ENCODE peak calls at places on chromosomes 3 and 15, in four cellular contexts. One of them, this sample, is unnamed.
A peak's percentile ranks its signal among the peaks of the same experiment; 100 is the strongest.

GRCh38 chr15:38652998-38653397 is 88.4 kb upstream of the RASGRP1 start:
- DNase-seq in heart left ventricle: no peak
- DNase-seq in HCT116: no peak
- DNase-seq in IMR-90: no peak
- DNase-seq in this sample: no peak

GRCh38 chr3:179671709-179672337 is 19.0 kb downstream of the USP13 start:
- DNase-seq in heart left ventricle: peak; percentile 16
- DNase-seq in HCT116: no peak
- DNase-seq in IMR-90: peak; percentile 58
- DNase-seq in this sample: no peak

GRCh38 chr15:70415330-70415884 is 317.7 kb upstream of the TLE3 start:
- DNase-seq in IMR-90: no peak
- DNase-seq in HCT116: no peak
- DNase-seq in heart left ventricle: no peak
- DNase-seq in this sample: no peak

GRCh38 chr3:9028134-9028533 is 64.9 kb upstream of the RAD18 start:
- DNase-seq in HCT116: no peak
- DNase-seq in IMR-90: peak; percentile 35
- DNase-seq in heart left ventricle: peak; percentile 90
- DNase-seq in this sample: peak; percentile 95

GRCh38 chr15:57472861-57473260 is 96.6 kb downstream of the CGNL1 start:
- DNase-seq in heart left ventricle: no peak
- DNase-seq in HCT116: no peak
- DNase-seq in IMR-90: peak; percentile 21
- DNase-seq in this sample: no peak

GRCh38 chr15:80160570-80161156 is 7.9 kb downstream of the FAH start:
- DNase-seq in heart left ventricle: peak; percentile 50
- DNase-seq in IMR-90: peak; percentile 96
- DNase-seq in HCT116: no peak
- DNase-seq in this sample: no peak

GRCh38 chr3:10515884-10516495 is 10.6 kb upstream of the ATP2B2 start:
- DNase-seq in IMR-90: no peak
- DNase-seq in HCT116: no peak
- DNase-seq in heart left ventricle: no peak
- DNase-seq in this sample: peak; percentile 26

GRCh38 chr3:4994144-4994730 is 15.0 kb downstream of the BHLHE40 start:
- DNase-seq in HCT116: peak; percentile 56
- DNase-seq in IMR-90: peak; percentile 81
- DNase-seq in heart left ventricle: no peak
- DNase-seq in this sample: no peak

GRCh38 chr3:28544831-28545230 is 196.2 kb upstream of the AZI2 start:
- DNase-seq in HCT116: no peak
- DNase-seq in heart left ventricle: no peak
- DNase-seq in IMR-90: no peak
- DNase-seq in this sample: no peak

GRCh38 chr15:41876007-41876406 is 17.8 kb downstream of the SPTBN5 start:
- DNase-seq in HCT116: no peak
- DNase-seq in heart left ventricle: no peak
- DNase-seq in IMR-90: no peak
- DNase-seq in this sample: no peak

GRCh38 chr15:68262514-68263356 is 14.8 kb upstream of the FEM1B start:
- DNase-seq in IMR-90: no peak
- DNase-seq in HCT116: no peak
- DNase-seq in heart left ventricle: no peak
- DNase-seq in this sample: no peak

GRCh38 chr15:68258684-68259083 is 18.9 kb upstream of the FEM1B start:
- DNase-seq in IMR-90: no peak
- DNase-seq in heart left ventricle: no peak
- DNase-seq in HCT116: no peak
- DNase-seq in this sample: no peak

GRCh38 chr15:68261980-68262379 is 15.6 kb upstream of the FEM1B start:
- DNase-seq in IMR-90: no peak
- DNase-seq in HCT116: no peak
- DNase-seq in heart left ventricle: no peak
- DNase-seq in this sample: no peak

GRCh38 chr15:68261241-68261640 is 16.3 kb upstream of the FEM1B start:
- DNase-seq in IMR-90: no peak
- DNase-seq in heart left ventricle: no peak
- DNase-seq in HCT116: no peak
- DNase-seq in this sample: no peak

DNA sequence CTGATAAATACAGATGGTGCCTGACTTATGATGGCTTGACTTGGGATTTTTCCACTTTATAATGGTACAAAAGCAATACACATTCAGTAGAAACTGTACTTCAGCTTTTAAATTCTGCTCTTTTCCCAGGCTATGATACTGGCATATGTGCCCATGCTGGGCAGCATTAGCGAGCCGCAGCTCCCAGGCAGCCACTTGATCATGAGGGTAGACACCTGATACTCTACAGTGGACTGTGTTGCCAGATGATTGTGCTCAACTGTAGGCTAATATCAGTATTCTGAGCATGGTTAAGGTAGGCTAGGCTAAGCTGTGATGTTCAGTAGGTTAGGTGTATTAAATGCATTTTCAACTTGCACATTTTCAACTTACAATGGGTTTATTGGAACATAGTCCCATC is 17.7 kb upstream of the FEM1B start:
- DNase-seq in heart left ventricle: no peak
- DNase-seq in HCT116: no peak
- DNase-seq in IMR-90: no peak
- DNase-seq in this sample: no peak
- H3K4me1 ChIP-seq in heart left ventricle: peaks cover 11% of the 10 kb centered on the region
- H3K4me1 ChIP-seq in HCT116: no peaks in the 10 kb centered on the region
- H3K4me1 ChIP-seq in IMR-90: no peaks in the 10 kb centered on the region
- H3K4me1 ChIP-seq in this sample: no peaks in the 10 kb centered on the region

GRCh38 chr15:67161412-67161811 is 93.0 kb downstream of the AAGAB start:
- DNase-seq in IMR-90: no peak
- DNase-seq in heart left ventricle: no peak
- DNase-seq in HCT116: no peak
- DNase-seq in this sample: no peak
- H3K4me3 ChIP-seq in IMR-90: no peak overlapping the region
- H3K4me3 ChIP-seq in heart left ventricle: no peak overlapping the region
- H3K4me3 ChIP-seq in HCT116: no peak overlapping the region
- H3K4me3 ChIP-seq in this sample: no peak overlapping the region

GRCh38 chr15:43007551-43007950 is 87.0 kb upstream of the TTBK2 start:
- DNase-seq in heart left ventricle: no peak
- DNase-seq in HCT116: no peak
- DNase-seq in IMR-90: no peak
- DNase-seq in this sample: no peak
- H3K9me3 ChIP-seq in heart left ventricle: no peaks in the 10 kb centered on the region
- H3K9me3 ChIP-seq in HCT116: no peaks in the 10 kb centered on the region
- H3K9me3 ChIP-seq in IMR-90: no peaks in the 10 kb centered on the region
- H3K9me3 ChIP-seq in this sample: no peaks in the 10 kb centered on the region

DNA sequence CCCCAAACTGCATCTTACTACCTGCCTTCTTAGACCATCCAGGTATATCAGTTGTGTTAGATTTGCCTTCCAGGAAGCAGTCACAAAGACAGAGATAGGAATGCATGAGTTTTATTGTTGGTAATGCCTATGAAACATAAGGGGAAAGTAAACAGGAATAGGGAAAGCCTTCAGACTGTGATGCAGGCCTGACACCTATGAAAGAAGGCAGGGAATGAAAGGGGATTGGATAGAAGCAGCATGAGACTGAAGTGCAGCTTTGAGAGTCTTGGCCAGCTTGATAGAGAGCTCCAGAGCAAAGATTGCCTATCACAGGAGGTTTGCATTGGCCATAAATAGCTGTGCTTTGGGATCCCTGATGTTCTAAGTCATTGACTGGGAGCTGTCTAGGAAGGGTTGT is 15.9 kb upstream of the HHLA2 start:
- DNase-seq in IMR-90: no peak
- DNase-seq in heart left ventricle: no peak
- DNase-seq in HCT116: no peak
- DNase-seq in this sample: no peak
- H3K4me1 ChIP-seq in IMR-90: no peaks in the 10 kb centered on the region
- H3K4me1 ChIP-seq in heart left ventricle: no peaks in the 10 kb centered on the region
- H3K4me1 ChIP-seq in HCT116: no peaks in the 10 kb centered on the region
- H3K4me1 ChIP-seq in this sample: no peaks in the 10 kb centered on the region

GRCh38 chr3:180947761-180948390 is 35.4 kb downstream of the FXR1 start:
- DNase-seq in heart left ventricle: no peak
- DNase-seq in HCT116: no peak
- DNase-seq in IMR-90: no peak
- DNase-seq in this sample: no peak
- H3K4me3 ChIP-seq in heart left ventricle: no peak overlapping the region
- H3K4me3 ChIP-seq in HCT116: no peak overlapping the region
- H3K4me3 ChIP-seq in IMR-90: no peak overlapping the region
- H3K4me3 ChIP-seq in this sample: no peak overlapping the region

DNA sequence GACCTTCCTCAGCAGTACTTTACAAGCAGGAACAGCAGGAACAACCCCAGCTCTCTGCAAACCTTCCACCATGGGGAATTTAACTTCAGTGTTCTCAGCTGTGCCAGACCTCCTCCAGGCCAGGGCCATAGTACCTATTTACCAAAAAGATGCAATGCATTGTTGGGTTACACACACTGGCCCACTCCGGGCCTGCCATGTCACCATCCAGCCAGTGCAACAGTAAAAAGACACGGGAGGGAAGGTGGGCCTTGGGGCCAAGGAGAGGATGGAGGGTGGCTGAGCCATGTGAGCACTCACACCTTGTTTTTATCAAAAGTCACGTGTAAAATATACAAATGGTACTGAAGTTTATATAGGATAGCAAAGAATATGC is 157.0 kb downstream of the GABRB3 start:
- DNase-seq in heart left ventricle: no peak
- DNase-seq in HCT116: no peak
- DNase-seq in IMR-90: no peak
- DNase-seq in this sample: no peak
- H3K9me3 ChIP-seq in heart left ventricle: no peaks in the 10 kb centered on the region
- H3K9me3 ChIP-seq in HCT116: peaks cover 31% of the 10 kb centered on the region
- H3K9me3 ChIP-seq in IMR-90: peaks cover 14% of the 10 kb centered on the region
- H3K9me3 ChIP-seq in this sample: peaks cover 3% of the 10 kb centered on the region

DNA sequence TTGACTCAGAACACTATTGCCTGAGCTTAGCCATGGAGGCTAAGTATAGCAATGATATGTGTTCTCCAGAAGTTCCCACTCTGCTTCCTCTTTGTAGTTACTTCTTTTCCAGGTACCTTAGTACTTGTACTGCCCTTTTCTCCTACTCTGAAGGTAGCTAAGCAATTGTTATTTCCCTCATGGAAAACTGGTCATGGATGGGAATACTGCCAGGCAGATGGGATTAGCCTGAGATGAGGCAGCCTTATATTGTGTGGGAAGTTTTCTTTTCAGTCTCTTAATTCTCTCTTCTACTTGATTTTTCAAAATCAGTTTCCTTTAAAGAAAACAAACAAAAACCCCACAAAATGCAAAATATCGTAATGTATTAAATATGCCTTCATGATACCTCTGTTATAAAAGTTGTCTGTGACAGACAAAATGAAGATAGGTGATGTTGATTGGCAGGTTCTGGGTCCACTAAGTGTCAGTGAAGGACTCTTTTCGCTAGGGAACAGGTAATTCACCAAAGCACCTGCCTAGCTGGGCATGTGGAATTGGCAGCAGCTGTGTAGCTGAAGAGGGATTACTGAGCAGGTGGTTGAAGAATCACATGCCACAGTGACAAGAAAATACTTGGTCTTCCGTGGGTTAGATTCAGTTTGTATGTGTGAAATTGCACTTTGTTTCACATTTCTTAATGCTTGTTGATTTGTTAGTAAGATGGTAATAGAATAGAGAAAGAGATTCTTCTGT is 4.1 kb downstream of the ZNF609 start:
- DNase-seq in HCT116: no peak
- DNase-seq in heart left ventricle: no peak
- DNase-seq in IMR-90: peak; percentile 56
- DNase-seq in this sample: no peak
- H3K4me1 ChIP-seq in HCT116: peaks cover 17% of the 10 kb centered on the region
- H3K4me1 ChIP-seq in heart left ventricle: peaks cover 49% of the 10 kb centered on the region
- H3K4me1 ChIP-seq in IMR-90: peaks cover 10% of the 10 kb centered on the region
- H3K4me1 ChIP-seq in this sample: peaks cover 4% of the 10 kb centered on the region

This sample was measured in aorta.